ENCODE peak calls at places on chromosomes 7 and 10, in five cellular contexts. Q is T-helper 1 cell; L is stimulated activated CD8-positive, alpha-beta memory T cell treated with anti-CD3 and anti-CD28 coated beads, Interleukin-12 subunit alpha, Interleukin-12 subunit beta, amount 100 ng/mL, for 4 hours; Y is endodermal cell; G is neural progenitor cell. T is an unnamed sample.

GRCh38 chr7:123230603-123231002 is 30.8 kb upstream of the SLC13A1 start:
- DNase-seq in G (no peak), Y (no peak), L (no peak), Q (no peak), T (no peak)

GRCh38 chr7:122719010-122719578 is 16.4 kb upstream of the RNF148 start:
- DNase-seq in Q (no peak), G (no peak), Y (no peak), L (no peak), T (no peak)

GRCh38 chr7:116521046-116521664 is 3.7 kb upstream of the CAV1 start:
- DNase-seq in Q (no peak), Y (no peak), G (no peak), L (no peak), T (no peak)

GRCh38 chr7:150335101-150335773 is 6.2 kb downstream of the RARRES2 start:
- DNase-seq in L (no peak), G (no peak), Y (peak), Q (no peak), T (no peak)

GRCh38 chr10:131975796-131976195 is 5.9 kb downstream of the BNIP3 start:
- DNase-seq in Q (no peak), G (no peak), L (no peak), Y (no peak), T (no peak)

GRCh38 chr10:85642421-85643170 is 724.0 kb downstream of the GRID1 start:
- DNase-seq in L (no peak), G (no peak), Q (no peak), Y (peak), T (no peak)

GRCh38 chr7:139441961-139442360 is 41.5 kb downstream of the KLRG2 start:
- DNase-seq in L (no peak), G (no peak), Y (no peak), Q (no peak), T (no peak)

GRCh38 chr7:28483868-28484267 is 71.5 kb downstream of the CREB5 start:
- DNase-seq in Y (no peak), L (no peak), G (no peak), Q (no peak), T (no peak)

GRCh38 chr7:84251183-84251845 is 56.7 kb upstream of the SEMA3A start:
- DNase-seq in L (no peak), G (peak), Q (no peak), Y (no peak), T (no peak)

GRCh38 chr10:73911553-73912004 is 647 bp downstream of the PLAU start:
- DNase-seq in Q (no peak), G (no peak), Y (no peak), L (no peak), T (no peak)

GRCh38 chr7:44064791-44065430 is 456 bp downstream of the PGAM2 start:
- DNase-seq in G (peak), Q (no peak), Y (no peak), L (no peak), T (no peak)

GRCh38 chr7:99693427-99694200 is 13.8 kb upstream of the CYP3A5 start:
- DNase-seq in L (no peak), G (peak), Y (peak), Q (no peak), T (peak)

GRCh38 chr10:79084012-79084971 is 15.5 kb downstream of the ZMIZ1 start:
- DNase-seq in Q (peak), G (no peak), L (no peak), Y (no peak), T (no peak)

GRCh38 chr7:39810710-39811109 is 139.3 kb upstream of the CDK13 start:
- DNase-seq in Y (no peak), Q (no peak), L (no peak), G (no peak), T (no peak)

GRCh38 chr7:123682690-123683089 is 27.0 kb downstream of the LMOD2 start:
- DNase-seq in G (peak), L (no peak), Q (peak), Y (no peak), T (peak)

GRCh38 chr7:139496528-139496927 is 13.1 kb upstream of the KLRG2 start:
- DNase-seq in G (no peak), Y (no peak), L (no peak), Q (no peak), T (no peak)

GRCh38 chr10:110356628-110357245 is 52.0 kb upstream of the SMNDC1 start:
- DNase-seq in L (peak), G (no peak), Y (no peak), Q (peak), T (no peak)

GRCh38 chr7:88758355-88759215 is 915 bp upstream of the ZNF804B start:
- DNase-seq in Q (no peak), L (no peak), Y (peak), G (peak), T (no peak)

GRCh38 chr10:1504286-1504685 is 233.0 kb downstream of the ADARB2 start:
- DNase-seq in Q (no peak), G (no peak), L (no peak), Y (no peak), T (no peak)

GRCh38 chr7:457814-458510 is 61.7 kb downstream of the PDGFA start:
- DNase-seq in G (no peak), L (no peak), Y (no peak), Q (no peak), T (no peak)

GRCh38 chr7:77933394-77933793 is 134.8 kb downstream of the PHTF2 start:
- DNase-seq in Q (no peak), L (no peak), G (no peak), Y (no peak), T (no peak)

GRCh38 chr7:68107256-68107655 is 1110.6 kb downstream of the TYW1 start:
- DNase-seq in L (no peak), Q (no peak), G (no peak), Y (no peak), T (no peak)

GRCh38 chr7:12571691-12572090 is 1.2 kb downstream of the SCIN start:
- DNase-seq in L (no peak), Q (no peak), Y (no peak), G (no peak), T (peak)

GRCh38 chr7:142891490-142892082 is 6.0 kb upstream of the TRPV6 start:
- DNase-seq in L (no peak), Y (peak), Q (no peak), G (no peak), T (no peak)

GRCh38 chr7:155211173-155211572 is 86.5 kb upstream of the INSIG1 start:
- DNase-seq in G (no peak), Y (no peak), Q (no peak), L (no peak), T (no peak)

T was measured in SHP77 treated with DMSO at 0.1 percent for 48 hours.